ENCODE peak calls at places on chromosomes 2 and 18, in four cellular contexts. C is activated CD8-positive, alpha-beta memory T cell treated with anti-CD3 and anti-CD28 coated beads for 48 hours; N is EL; Z is psoas muscle. O is an unnamed sample.
A peak's percentile ranks its signal among the peaks of the same experiment; 100 is the strongest.

GRCh38 chr18:45340884-45341283 is 274.4 kb upstream of the SLC14A2 start:
- DNase-seq in C (no peak), N (no peak), Z (no peak), O (no peak)

GRCh38 chr2:3479430-3480320 is 39.7 kb downstream of the ADI1 start:
- DNase-seq in C (no peak), N (no peak), Z (peak; percentile 24), O (no peak)

GRCh38 chr2:130261970-130262760 is 63.9 kb upstream of the TUBA3E start:
- DNase-seq in C (no peak), N (peak; percentile 43), Z (no peak), O (no peak)

GRCh38 chr2:166700079-166700478 is 188.2 kb upstream of the XIRP2 start:
- DNase-seq in C (no peak), N (no peak), Z (no peak), O (no peak)

GRCh38 chr2:171819453-171819852 is 74.6 kb downstream of the SLC25A12 start:
- DNase-seq in C (no peak), N (no peak), Z (no peak), O (no peak)

GRCh38 chr18:36592282-36592681 is 236.5 kb downstream of the TPGS2 start:
- DNase-seq in C (no peak), N (no peak), Z (no peak), O (no peak)

GRCh38 chr2:224658776-224659175 is 57.4 kb downstream of the CCDC195 start:
- DNase-seq in C (no peak), N (peak; percentile 29), Z (no peak), O (no peak)

GRCh38 chr2:63589148-63589972 is 597 bp downstream of the MDH1 start:
- DNase-seq in C (no peak), N (peak; percentile 6), Z (no peak), O (no peak)

GRCh38 chr2:201824212-201824611 is 17.9 kb downstream of the CDK15 start:
- DNase-seq in C (no peak), N (no peak), Z (no peak), O (no peak)

GRCh38 chr2:98478861-98479770 is 34.5 kb downstream of the INPP4A start:
- DNase-seq in C (no peak), N (no peak), Z (no peak), O (no peak)

O was measured in heart right ventricle.